ENCODE peak calls at places on chromosomes 11 and 22, in five cellular contexts. O is HepG2, Z is GM12878, H is H1, M is K562. C is an unnamed sample.

GRCh38 chr22:36689583-36689982 is 14.0 kb downstream of the CACNG2 start:
- DNase-seq in O (no peak), Z (no peak), H (no peak), M (no peak), C (no peak)

GRCh38 chr11:17008099-17008498 is 6.1 kb downstream of the PLEKHA7 start:
- DNase-seq in O (no peak), Z (no peak), H (no peak), M (no peak), C (no peak)

GRCh38 chr11:61370349-61371005 is 8.3 kb downstream of the TMEM138 start:
- DNase-seq in O (no peak), Z (no peak), H (no peak), M (no peak), C (no peak)

GRCh38 chr22:30890689-30891442 is 77.7 kb downstream of the MORC2 start:
- DNase-seq in O (no peak), Z (no peak), H (no peak), M (peak), C (peak)

GRCh38 chr11:121930004-121930965 is 185.7 kb downstream of the BLID start:
- DNase-seq in O (no peak), Z (peak), H (no peak), M (no peak), C (no peak)

GRCh38 chr11:34192481-34193401 is 87.3 kb downstream of the NAT10 start:
- DNase-seq in O (no peak), Z (no peak), H (no peak), M (no peak), C (no peak)

GRCh38 chr11:61551630-61552029 is 29.2 kb downstream of the SYT7 start:
- DNase-seq in O (no peak), Z (no peak), H (no peak), M (no peak), C (no peak)

GRCh38 chr22:22461111-22461510 is 47.4 kb downstream of the ZNF280B start:
- DNase-seq in O (no peak), Z (no peak), H (no peak), M (no peak), C (no peak)

GRCh38 chr11:65885808-65886536 is 2.3 kb downstream of the FIBP start:
- DNase-seq in O (no peak), Z (no peak), H (no peak), M (no peak), C (no peak)

GRCh38 chr11:132646890-132647289 is 885.4 kb downstream of the OPCML start:
- DNase-seq in O (no peak), Z (no peak), H (no peak), M (no peak), C (no peak)

GRCh38 chr11:69156673-69157155 is 979 bp downstream of the SMIM38 start:
- DNase-seq in O (peak), Z (no peak), H (no peak), M (no peak), C (no peak)

GRCh38 chr22:38313384-38313955 is 3.8 kb downstream of the CSNK1E start:
- DNase-seq in O (no peak), Z (peak), H (no peak), M (no peak), C (no peak)

GRCh38 chr22:46866591-46866990 is 104.1 kb downstream of the TBC1D22A start:
- DNase-seq in O (no peak), Z (no peak), H (peak), M (no peak), C (no peak)

DNA sequence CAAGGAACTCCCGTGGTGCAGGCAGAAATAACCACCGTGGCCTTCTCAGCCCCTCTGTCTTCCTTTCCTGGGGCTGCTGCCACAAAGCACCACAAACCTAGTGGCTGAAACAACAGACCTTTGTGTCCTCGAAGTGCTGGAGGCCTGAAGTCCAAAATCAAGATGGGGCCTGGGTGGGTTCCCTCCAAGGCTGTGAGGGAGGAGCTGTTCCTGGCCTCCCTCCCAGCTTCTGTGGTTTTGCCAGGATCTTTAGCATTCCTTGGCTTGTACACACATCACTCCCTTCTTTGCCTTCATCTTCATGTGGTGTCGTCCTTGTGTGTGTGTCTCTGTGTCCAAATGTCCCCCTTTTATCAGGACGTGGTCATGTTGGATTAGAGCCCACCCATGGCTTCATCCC is 29.1 kb upstream of the PARVG start:
- DNase-seq in O (no peak), Z (no peak), H (no peak), M (no peak), C (no peak)
- TF ChIP-seq ATF2 in O (no peak), Z (no peak), H (no peak), M (no peak), C (no peak)

GRCh38 chr11:119666463-119667131 is 62.4 kb downstream of the NECTIN1 start:
- DNase-seq in O (peak), Z (no peak), H (peak), M (peak), C (peak)
- TF ChIP-seq ATF2 in O (peak), Z (no peak), H (no peak), M (no peak), C (no peak)

GRCh38 chr11:59557940-59558643 is 46.8 kb downstream of the OR4D9 start:
- DNase-seq in O (no peak), Z (no peak), H (no peak), M (no peak), C (no peak)

GRCh38 chr11:59556883-59557205 is 45.5 kb downstream of the OR4D9 start:
- DNase-seq in O (peak), Z (no peak), H (no peak), M (no peak), C (no peak)

GRCh38 chr11:59553323-59553722 is 42.0 kb downstream of the OR4D9 start:
- DNase-seq in O (no peak), Z (no peak), H (no peak), M (no peak), C (no peak)

GRCh38 chr11:59555601-59556114 is 44.3 kb downstream of the OR4D9 start:
- DNase-seq in O (no peak), Z (no peak), H (no peak), M (no peak), C (no peak)

GRCh38 chr11:59556115-59556882 is 45.0 kb downstream of the OR4D9 start:
- DNase-seq in O (peak), Z (peak), H (peak), M (peak), C (peak)
- TF ChIP-seq ATF2 in O (no peak), Z (peak), H (peak), M (no peak), C (no peak)

DNA sequence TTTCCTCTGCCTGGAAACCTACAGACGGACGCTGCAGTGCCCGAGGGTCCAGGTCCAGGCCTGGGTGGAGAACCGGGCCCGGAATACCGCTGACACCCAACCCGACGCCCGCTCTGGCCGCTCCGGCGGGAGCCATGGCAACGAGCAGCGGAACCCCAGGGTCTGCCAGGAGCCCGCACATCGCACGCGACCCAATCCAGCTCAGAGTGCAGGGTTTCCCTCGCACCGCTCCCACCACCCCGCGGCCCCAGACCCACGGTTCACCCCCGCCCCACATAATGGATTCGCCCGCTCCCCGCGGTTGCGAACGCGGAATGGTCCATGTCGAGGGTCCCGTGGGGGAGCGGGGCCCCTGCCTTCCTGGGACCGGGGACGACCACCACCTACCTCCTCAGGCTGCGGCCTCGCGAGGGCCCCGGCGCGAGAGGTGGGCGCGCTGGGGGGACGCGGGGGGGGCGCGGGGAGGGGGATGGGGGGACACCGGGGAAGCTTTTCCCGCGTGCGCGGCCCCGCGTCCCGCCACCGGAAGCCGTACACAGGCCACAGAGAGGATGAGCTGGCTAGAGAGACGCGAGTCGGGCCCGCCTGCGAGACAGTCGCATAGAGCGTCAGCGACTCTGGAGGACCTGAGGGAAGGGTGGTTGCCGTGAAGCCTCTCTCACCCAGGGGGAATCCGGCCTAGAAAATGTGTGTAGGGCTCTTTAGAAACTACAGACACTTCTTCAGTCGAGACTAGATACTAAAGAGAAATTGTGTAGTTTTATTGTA is at the start of gene SSRP1:
- DNase-seq in O (peak), Z (peak), H (no peak), M (peak), C (peak)
- TF ChIP-seq ATF2 in O (no peak), Z (no peak), H (no peak), M (no peak), C (no peak)

GRCh38 chr22:19092725-19093124 is 29.5 kb downstream of the DGCR2 start:
- DNase-seq in O (no peak), Z (no peak), H (no peak), M (no peak), C (no peak)

GRCh38 chr22:19088866-19089595 is 33.2 kb downstream of the DGCR2 start:
- DNase-seq in O (no peak), Z (no peak), H (no peak), M (no peak), C (no peak)

GRCh38 chr22:19086944-19087343 is 35.3 kb downstream of the DGCR2 start:
- DNase-seq in O (no peak), Z (no peak), H (no peak), M (no peak), C (no peak)

GRCh38 chr22:19090183-19090582 is 32.0 kb downstream of the DGCR2 start:
- DNase-seq in O (no peak), Z (no peak), H (no peak), M (no peak), C (no peak)

GRCh38 chr22:19090586-19091127 is 31.6 kb downstream of the DGCR2 start:
- DNase-seq in O (no peak), Z (no peak), H (no peak), M (no peak), C (no peak)
- TF ChIP-seq ATF2 in O (no peak), Z (no peak), H (no peak), M (no peak), C (no peak)

DNA sequence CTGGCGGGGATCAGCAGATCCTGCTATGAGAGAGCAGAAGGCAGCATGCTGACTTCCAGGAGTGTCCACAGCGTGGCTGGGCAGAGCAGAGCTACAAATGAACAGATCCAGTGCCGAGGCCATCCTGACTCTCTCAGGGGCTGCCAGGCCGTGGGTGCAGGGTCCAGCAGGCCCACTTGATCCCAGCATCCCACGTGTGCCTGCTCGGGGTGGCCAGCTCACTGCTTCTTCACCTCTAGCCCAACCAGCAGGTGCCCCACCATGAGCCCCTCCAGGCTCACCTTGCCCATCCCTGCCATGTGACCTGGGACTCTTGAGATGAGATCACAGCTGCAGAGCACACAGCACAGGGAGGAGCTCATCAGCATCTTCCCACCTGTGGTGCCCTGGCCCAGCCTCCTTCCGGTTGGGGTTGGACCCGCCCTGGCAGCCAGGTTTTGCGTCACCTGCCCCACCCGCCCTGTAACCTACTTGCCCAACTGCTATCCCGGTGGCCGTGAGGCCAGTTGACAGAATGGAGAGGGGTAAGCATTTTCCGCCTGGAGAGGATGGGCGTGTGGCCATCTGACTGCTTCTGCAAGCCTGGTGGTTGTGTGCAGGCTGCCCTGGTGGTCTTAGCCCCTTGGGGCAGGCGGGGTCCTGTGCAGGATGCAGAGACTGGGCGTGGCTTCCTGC is 11.0 kb downstream of the TANGO2 start:
- DNase-seq in O (no peak), Z (no peak), H (no peak), M (no peak), C (no peak)
- TF ChIP-seq ATF2 in O (no peak), Z (no peak), H (no peak), M (no peak), C (no peak)

GRCh38 chr11:77214557-77214956 is 86.5 kb downstream of the MYO7A start:
- DNase-seq in O (no peak), Z (no peak), H (no peak), M (no peak), C (no peak)
- TF ChIP-seq ATF2 in O (no peak), Z (no peak), H (no peak), M (no peak), C (no peak)